ENCODE peak calls at places on chromosome X, in eight cellular contexts. One of them, this sample, is unnamed.
A peak's percentile ranks its signal among the peaks of the same experiment; 100 is the strongest.

GRCh38 chrX:73916931-73917657 is 354.1 kb downstream of the CHIC1 start:
- DNase-seq in choroid plexus epithelial cell: peak; percentile 93
- DNase-seq in CD4-positive, alpha-beta T cell: no peak
- DNase-seq in stimulated activated CD4-positive, alpha-beta T cell treated with anti-CD3 and anti-CD28 coated beads, Interleukin-12 subunit alpha, Interleukin-12 subunit beta, amount 100 ng/mL, for 4 hours: no peak
- DNase-seq in Right ventricle myocardium superior: no peak
- DNase-seq in right atrium auricular region: no peak
- DNase-seq in midbrain: no peak
- DNase-seq in G401: no peak
- DNase-seq in this sample: no peak

GRCh38 chrX:25010784-25011588 is 4.8 kb downstream of the ARX start:
- DNase-seq in right atrium auricular region: no peak
- DNase-seq in CD4-positive, alpha-beta T cell: no peak
- DNase-seq in G401: no peak
- DNase-seq in Right ventricle myocardium superior: no peak
- DNase-seq in midbrain: no peak
- DNase-seq in stimulated activated CD4-positive, alpha-beta T cell treated with anti-CD3 and anti-CD28 coated beads, Interleukin-12 subunit alpha, Interleukin-12 subunit beta, amount 100 ng/mL, for 4 hours: no peak
- DNase-seq in choroid plexus epithelial cell: no peak
- DNase-seq in this sample: no peak

GRCh38 chrX:9690046-9690445 is 75.6 kb downstream of the GPR143 start:
- DNase-seq in midbrain: no peak
- DNase-seq in G401: no peak
- DNase-seq in right atrium auricular region: no peak
- DNase-seq in stimulated activated CD4-positive, alpha-beta T cell treated with anti-CD3 and anti-CD28 coated beads, Interleukin-12 subunit alpha, Interleukin-12 subunit beta, amount 100 ng/mL, for 4 hours: no peak
- DNase-seq in Right ventricle myocardium superior: no peak
- DNase-seq in CD4-positive, alpha-beta T cell: no peak
- DNase-seq in choroid plexus epithelial cell: no peak
- DNase-seq in this sample: no peak

GRCh38 chrX:73446831-73447230 is at the start of gene CDX4:
- DNase-seq in stimulated activated CD4-positive, alpha-beta T cell treated with anti-CD3 and anti-CD28 coated beads, Interleukin-12 subunit alpha, Interleukin-12 subunit beta, amount 100 ng/mL, for 4 hours: no peak
- DNase-seq in right atrium auricular region: no peak
- DNase-seq in Right ventricle myocardium superior: no peak
- DNase-seq in G401: no peak
- DNase-seq in choroid plexus epithelial cell: no peak
- DNase-seq in CD4-positive, alpha-beta T cell: no peak
- DNase-seq in midbrain: no peak
- DNase-seq in this sample: no peak

GRCh38 chrX:154596290-154596929 is 11.5 kb downstream of the CTAG1A start:
- DNase-seq in choroid plexus epithelial cell: peak; percentile 55
- DNase-seq in Right ventricle myocardium superior: no peak
- DNase-seq in CD4-positive, alpha-beta T cell: no peak
- DNase-seq in midbrain: no peak
- DNase-seq in right atrium auricular region: no peak
- DNase-seq in G401: no peak
- DNase-seq in stimulated activated CD4-positive, alpha-beta T cell treated with anti-CD3 and anti-CD28 coated beads, Interleukin-12 subunit alpha, Interleukin-12 subunit beta, amount 100 ng/mL, for 4 hours: no peak
- DNase-seq in this sample: no peak

GRCh38 chrX:39508300-39508692 is 589.5 kb downstream of the BCOR start:
- DNase-seq in midbrain: no peak
- DNase-seq in G401: no peak
- DNase-seq in Right ventricle myocardium superior: no peak
- DNase-seq in stimulated activated CD4-positive, alpha-beta T cell treated with anti-CD3 and anti-CD28 coated beads, Interleukin-12 subunit alpha, Interleukin-12 subunit beta, amount 100 ng/mL, for 4 hours: no peak
- DNase-seq in right atrium auricular region: no peak
- DNase-seq in CD4-positive, alpha-beta T cell: no peak
- DNase-seq in choroid plexus epithelial cell: no peak
- DNase-seq in this sample: no peak

GRCh38 chrX:118062817-118063615 is 53.6 kb downstream of the KLHL13 start:
- DNase-seq in CD4-positive, alpha-beta T cell: no peak
- DNase-seq in stimulated activated CD4-positive, alpha-beta T cell treated with anti-CD3 and anti-CD28 coated beads, Interleukin-12 subunit alpha, Interleukin-12 subunit beta, amount 100 ng/mL, for 4 hours: no peak
- DNase-seq in G401: no peak
- DNase-seq in Right ventricle myocardium superior: no peak
- DNase-seq in choroid plexus epithelial cell: no peak
- DNase-seq in midbrain: no peak
- DNase-seq in right atrium auricular region: no peak
- DNase-seq in this sample: no peak

GRCh38 chrX:67779099-67779498 is 235.3 kb downstream of the AR start:
- DNase-seq in midbrain: no peak
- DNase-seq in G401: no peak
- DNase-seq in Right ventricle myocardium superior: no peak
- DNase-seq in choroid plexus epithelial cell: no peak
- DNase-seq in CD4-positive, alpha-beta T cell: no peak
- DNase-seq in stimulated activated CD4-positive, alpha-beta T cell treated with anti-CD3 and anti-CD28 coated beads, Interleukin-12 subunit alpha, Interleukin-12 subunit beta, amount 100 ng/mL, for 4 hours: no peak
- DNase-seq in right atrium auricular region: no peak
- DNase-seq in this sample: no peak

GRCh38 chrX:21943460-21944135 is 3.1 kb downstream of the SMS start:
- DNase-seq in CD4-positive, alpha-beta T cell: no peak
- DNase-seq in G401: no peak
- DNase-seq in stimulated activated CD4-positive, alpha-beta T cell treated with anti-CD3 and anti-CD28 coated beads, Interleukin-12 subunit alpha, Interleukin-12 subunit beta, amount 100 ng/mL, for 4 hours: no peak
- DNase-seq in Right ventricle myocardium superior: no peak
- DNase-seq in midbrain: no peak
- DNase-seq in choroid plexus epithelial cell: peak; percentile 74
- DNase-seq in right atrium auricular region: no peak
- DNase-seq in this sample: no peak

GRCh38 chrX:41327359-41327758 is 6.6 kb upstream of the DDX3X start:
- DNase-seq in CD4-positive, alpha-beta T cell: no peak
- DNase-seq in midbrain: no peak
- DNase-seq in G401: no peak
- DNase-seq in stimulated activated CD4-positive, alpha-beta T cell treated with anti-CD3 and anti-CD28 coated beads, Interleukin-12 subunit alpha, Interleukin-12 subunit beta, amount 100 ng/mL, for 4 hours: no peak
- DNase-seq in right atrium auricular region: no peak
- DNase-seq in Right ventricle myocardium superior: no peak
- DNase-seq in choroid plexus epithelial cell: no peak
- DNase-seq in this sample: no peak

GRCh38 chrX:42128020-42128419 is 204.7 kb upstream of the CASK start:
- DNase-seq in Right ventricle myocardium superior: no peak
- DNase-seq in right atrium auricular region: no peak
- DNase-seq in CD4-positive, alpha-beta T cell: no peak
- DNase-seq in G401: no peak
- DNase-seq in midbrain: no peak
- DNase-seq in stimulated activated CD4-positive, alpha-beta T cell treated with anti-CD3 and anti-CD28 coated beads, Interleukin-12 subunit alpha, Interleukin-12 subunit beta, amount 100 ng/mL, for 4 hours: no peak
- DNase-seq in choroid plexus epithelial cell: no peak
- DNase-seq in this sample: no peak

GRCh38 chrX:11533211-11533651 is 132.5 kb downstream of the ARHGAP6 start:
- DNase-seq in CD4-positive, alpha-beta T cell: no peak
- DNase-seq in G401: peak; percentile 78
- DNase-seq in right atrium auricular region: no peak
- DNase-seq in choroid plexus epithelial cell: peak; percentile 82
- DNase-seq in Right ventricle myocardium superior: no peak
- DNase-seq in stimulated activated CD4-positive, alpha-beta T cell treated with anti-CD3 and anti-CD28 coated beads, Interleukin-12 subunit alpha, Interleukin-12 subunit beta, amount 100 ng/mL, for 4 hours: no peak
- DNase-seq in midbrain: peak; percentile 60
- DNase-seq in this sample: peak; percentile 61

GRCh38 chrX:120791013-120791643 is 84.5 kb downstream of the CT47B1 start:
- DNase-seq in stimulated activated CD4-positive, alpha-beta T cell treated with anti-CD3 and anti-CD28 coated beads, Interleukin-12 subunit alpha, Interleukin-12 subunit beta, amount 100 ng/mL, for 4 hours: no peak
- DNase-seq in CD4-positive, alpha-beta T cell: no peak
- DNase-seq in Right ventricle myocardium superior: peak; percentile 57
- DNase-seq in midbrain: no peak
- DNase-seq in right atrium auricular region: peak; percentile 68
- DNase-seq in G401: no peak
- DNase-seq in choroid plexus epithelial cell: peak; percentile 64
- DNase-seq in this sample: no peak

GRCh38 chrX:26387906-26388305 is 171.9 kb downstream of the MAGEB5 start:
- DNase-seq in right atrium auricular region: no peak
- DNase-seq in midbrain: no peak
- DNase-seq in stimulated activated CD4-positive, alpha-beta T cell treated with anti-CD3 and anti-CD28 coated beads, Interleukin-12 subunit alpha, Interleukin-12 subunit beta, amount 100 ng/mL, for 4 hours: no peak
- DNase-seq in Right ventricle myocardium superior: no peak
- DNase-seq in choroid plexus epithelial cell: no peak
- DNase-seq in G401: no peak
- DNase-seq in CD4-positive, alpha-beta T cell: no peak
- DNase-seq in this sample: no peak

GRCh38 chrX:139058831-139059495 is 347.4 kb upstream of the FGF13 start:
- DNase-seq in CD4-positive, alpha-beta T cell: no peak
- DNase-seq in stimulated activated CD4-positive, alpha-beta T cell treated with anti-CD3 and anti-CD28 coated beads, Interleukin-12 subunit alpha, Interleukin-12 subunit beta, amount 100 ng/mL, for 4 hours: no peak
- DNase-seq in right atrium auricular region: no peak
- DNase-seq in choroid plexus epithelial cell: no peak
- DNase-seq in G401: no peak
- DNase-seq in Right ventricle myocardium superior: no peak
- DNase-seq in midbrain: no peak
- DNase-seq in this sample: no peak

GRCh38 chrX:15529165-15529564 is 28.6 kb downstream of the BMX start:
- DNase-seq in G401: no peak
- DNase-seq in choroid plexus epithelial cell: no peak
- DNase-seq in stimulated activated CD4-positive, alpha-beta T cell treated with anti-CD3 and anti-CD28 coated beads, Interleukin-12 subunit alpha, Interleukin-12 subunit beta, amount 100 ng/mL, for 4 hours: no peak
- DNase-seq in midbrain: no peak
- DNase-seq in CD4-positive, alpha-beta T cell: no peak
- DNase-seq in Right ventricle myocardium superior: no peak
- DNase-seq in right atrium auricular region: no peak
- DNase-seq in this sample: no peak

GRCh38 chrX:24963823-24964222 is 51.9 kb downstream of the ARX start:
- DNase-seq in G401: no peak
- DNase-seq in right atrium auricular region: no peak
- DNase-seq in stimulated activated CD4-positive, alpha-beta T cell treated with anti-CD3 and anti-CD28 coated beads, Interleukin-12 subunit alpha, Interleukin-12 subunit beta, amount 100 ng/mL, for 4 hours: no peak
- DNase-seq in midbrain: no peak
- DNase-seq in CD4-positive, alpha-beta T cell: no peak
- DNase-seq in choroid plexus epithelial cell: peak; percentile 43
- DNase-seq in Right ventricle myocardium superior: no peak
- DNase-seq in this sample: no peak

GRCh38 chrX:43962636-43963035 is 10.6 kb downstream of the NDP start:
- DNase-seq in right atrium auricular region: no peak
- DNase-seq in midbrain: no peak
- DNase-seq in G401: peak; percentile 77
- DNase-seq in choroid plexus epithelial cell: no peak
- DNase-seq in stimulated activated CD4-positive, alpha-beta T cell treated with anti-CD3 and anti-CD28 coated beads, Interleukin-12 subunit alpha, Interleukin-12 subunit beta, amount 100 ng/mL, for 4 hours: no peak
- DNase-seq in CD4-positive, alpha-beta T cell: no peak
- DNase-seq in Right ventricle myocardium superior: no peak
- DNase-seq in this sample: no peak

GRCh38 chrX:32842053-32842452 is 369.3 kb downstream of the DMD start:
- DNase-seq in right atrium auricular region: no peak
- DNase-seq in G401: no peak
- DNase-seq in Right ventricle myocardium superior: no peak
- DNase-seq in stimulated activated CD4-positive, alpha-beta T cell treated with anti-CD3 and anti-CD28 coated beads, Interleukin-12 subunit alpha, Interleukin-12 subunit beta, amount 100 ng/mL, for 4 hours: no peak
- DNase-seq in midbrain: no peak
- DNase-seq in choroid plexus epithelial cell: no peak
- DNase-seq in CD4-positive, alpha-beta T cell: no peak
- DNase-seq in this sample: no peak

GRCh38 chrX:69158166-69159040 is 6.8 kb downstream of the PJA1 start:
- DNase-seq in right atrium auricular region: peak; percentile 83
- DNase-seq in G401: peak; percentile 24
- DNase-seq in choroid plexus epithelial cell: peak; percentile 88
- DNase-seq in Right ventricle myocardium superior: peak; percentile 65
- DNase-seq in CD4-positive, alpha-beta T cell: no peak
- DNase-seq in midbrain: no peak
- DNase-seq in stimulated activated CD4-positive, alpha-beta T cell treated with anti-CD3 and anti-CD28 coated beads, Interleukin-12 subunit alpha, Interleukin-12 subunit beta, amount 100 ng/mL, for 4 hours: peak; percentile 11
- DNase-seq in this sample: no peak

GRCh38 chrX:38452603-38453002 is 100.2 kb downstream of the OTC start:
- DNase-seq in midbrain: no peak
- DNase-seq in Right ventricle myocardium superior: no peak
- DNase-seq in stimulated activated CD4-positive, alpha-beta T cell treated with anti-CD3 and anti-CD28 coated beads, Interleukin-12 subunit alpha, Interleukin-12 subunit beta, amount 100 ng/mL, for 4 hours: no peak
- DNase-seq in G401: no peak
- DNase-seq in CD4-positive, alpha-beta T cell: no peak
- DNase-seq in right atrium auricular region: no peak
- DNase-seq in choroid plexus epithelial cell: no peak
- DNase-seq in this sample: no peak

GRCh38 chrX:123924181-123924580 is 37.3 kb upstream of the STAG2 start:
- DNase-seq in choroid plexus epithelial cell: peak; percentile 76
- DNase-seq in G401: no peak
- DNase-seq in right atrium auricular region: no peak
- DNase-seq in stimulated activated CD4-positive, alpha-beta T cell treated with anti-CD3 and anti-CD28 coated beads, Interleukin-12 subunit alpha, Interleukin-12 subunit beta, amount 100 ng/mL, for 4 hours: no peak
- DNase-seq in midbrain: no peak
- DNase-seq in CD4-positive, alpha-beta T cell: no peak
- DNase-seq in Right ventricle myocardium superior: no peak
- DNase-seq in this sample: no peak

GRCh38 chrX:1462596-1463251 is 10.0 kb upstream of the ASMTL start:
- DNase-seq in Right ventricle myocardium superior: no peak
- DNase-seq in G401: no peak
- DNase-seq in stimulated activated CD4-positive, alpha-beta T cell treated with anti-CD3 and anti-CD28 coated beads, Interleukin-12 subunit alpha, Interleukin-12 subunit beta, amount 100 ng/mL, for 4 hours: peak; percentile 52
- DNase-seq in right atrium auricular region: peak; percentile 58
- DNase-seq in CD4-positive, alpha-beta T cell: peak; percentile 50
- DNase-seq in choroid plexus epithelial cell: peak; percentile 76
- DNase-seq in midbrain: no peak
- DNase-seq in this sample: no peak

GRCh38 chrX:28670074-28670473 is 82.8 kb downstream of the IL1RAPL1 start:
- DNase-seq in G401: no peak
- DNase-seq in right atrium auricular region: no peak
- DNase-seq in Right ventricle myocardium superior: no peak
- DNase-seq in CD4-positive, alpha-beta T cell: no peak
- DNase-seq in midbrain: no peak
- DNase-seq in choroid plexus epithelial cell: no peak
- DNase-seq in stimulated activated CD4-positive, alpha-beta T cell treated with anti-CD3 and anti-CD28 coated beads, Interleukin-12 subunit alpha, Interleukin-12 subunit beta, amount 100 ng/mL, for 4 hours: no peak
- DNase-seq in this sample: no peak

GRCh38 chrX:40173662-40174593 is 76.2 kb upstream of the BCOR start:
- DNase-seq in choroid plexus epithelial cell: peak; percentile 42
- DNase-seq in right atrium auricular region: no peak
- DNase-seq in Right ventricle myocardium superior: peak; percentile 51
- DNase-seq in stimulated activated CD4-positive, alpha-beta T cell treated with anti-CD3 and anti-CD28 coated beads, Interleukin-12 subunit alpha, Interleukin-12 subunit beta, amount 100 ng/mL, for 4 hours: peak; percentile 61
- DNase-seq in G401: no peak
- DNase-seq in midbrain: no peak
- DNase-seq in CD4-positive, alpha-beta T cell: peak; percentile 31
- DNase-seq in this sample: no peak

This sample was measured in cerebellum.